ENCODE peak calls at places on chromosomes 16 and 17, in ten cellular contexts. B, A, U, H, E, Y, F, L, J and Q are unnamed samples.

GRCh38 chr16:29699324-29700219 is 20.6 kb downstream of the QPRT start:
- DNase-seq in B (no peak), A (no peak), F (no peak), H (no peak), U (no peak), L (no peak), E (no peak), J (no peak), Y (no peak), Q (no peak)

GRCh38 chr17:38333635-38334295 is 10.0 kb downstream of the GPR179 start:
- DNase-seq in H (no peak), F (no peak), J (no peak), B (peak; percentile 44), E (no peak), U (no peak), A (no peak), Y (no peak), L (peak; percentile 29), Q (no peak)

GRCh38 chr17:7922499-7923289 is 6.6 kb upstream of the RNF227 start:
- DNase-seq in B (peak; percentile 31), Y (peak; percentile 79), H (peak; percentile 90), U (no peak), F (peak; percentile 84), A (peak; percentile 83), E (peak; percentile 92), L (peak; percentile 89), J (peak; percentile 93), Q (peak; percentile 97)

GRCh38 chr17:12386240-12386639 is 279.4 kb upstream of the MYOCD start:
- DNase-seq in F (no peak), H (no peak), J (no peak), A (no peak), Y (no peak), L (no peak), B (no peak), E (no peak), U (no peak), Q (no peak)

GRCh38 chr17:80800775-80801391 is 190.8 kb upstream of the CHMP6 start:
- DNase-seq in H (no peak), A (no peak), E (no peak), B (no peak), J (no peak), Y (no peak), L (no peak), U (no peak), F (no peak), Q (no peak)

GRCh38 chr16:79449906-79450305 is 150.6 kb downstream of the MAF start:
- DNase-seq in E (no peak), A (no peak), Y (no peak), F (no peak), B (no peak), J (no peak), H (no peak), U (no peak), L (no peak), Q (no peak)

GRCh38 chr17:39271546-39271945 is 45.8 kb upstream of the STAC2 start:
- DNase-seq in J (no peak), B (no peak), E (no peak), U (no peak), L (no peak), H (no peak), F (no peak), A (no peak), Y (no peak), Q (no peak)

GRCh38 chr16:79301036-79301435 is 299.5 kb downstream of the MAF start:
- DNase-seq in E (no peak), J (no peak), F (no peak), U (no peak), H (no peak), B (no peak), Y (no peak), L (no peak), A (no peak), Q (no peak)

GRCh38 chr17:20852541-20853370 is 190.1 kb downstream of the USP22 start:
- DNase-seq in H (peak; percentile 32), F (no peak), L (no peak), J (peak; percentile 75), B (peak; percentile 48), A (no peak), U (no peak), E (peak; percentile 31), Y (no peak), Q (no peak)

GRCh38 chr16:2819179-2819938 is 2.3 kb downstream of the PRSS21 start:
- DNase-seq in E (no peak), A (no peak), L (no peak), Y (no peak), J (peak; percentile 39), B (no peak), H (no peak), U (no peak), F (no peak), Q (no peak)

GRCh38 chr16:25707982-25708583 is 16.3 kb downstream of the HS3ST4 start:
- DNase-seq in Y (no peak), B (peak; percentile 52), E (no peak), J (no peak), U (no peak), A (peak; percentile 20), L (peak; percentile 42), H (no peak), F (no peak), Q (no peak)

GRCh38 chr16:4994719-4995434 is 36.7 kb downstream of the SEC14L5 start:
- DNase-seq in A (no peak), H (no peak), J (no peak), B (no peak), L (no peak), F (no peak), U (no peak), Y (no peak), E (no peak), Q (no peak)

GRCh38 chr17:68248199-68248825 is 469 bp downstream of the AMZ2 start:
- DNase-seq in F (peak; percentile 32), J (peak; percentile 88), A (peak; percentile 59), Y (peak; percentile 41), L (peak; percentile 49), B (no peak), E (no peak), U (no peak), H (peak; percentile 77), Q (no peak)

GRCh38 chr16:8935989-8936388 is 27.7 kb downstream of the USP7 start:
- DNase-seq in U (no peak), J (no peak), B (peak; percentile 33), Y (no peak), A (no peak), F (peak; percentile 46), H (no peak), L (no peak), E (no peak), Q (no peak)
- TF ChIP-seq CTCF in U (peak; percentile 28), J (no peak), B (no peak), Y (no peak), A (no peak), F (no peak), H (no peak), L (no peak), E (no peak), Q (no peak)

GRCh38 chr17:55768946-55769624 is 18.2 kb downstream of the PCTP start:
- DNase-seq in F (no peak), J (no peak), L (no peak), H (no peak), Y (no peak), E (no peak), U (no peak), A (no peak), B (no peak), Q (no peak)

GRCh38 chr17:55770220-55770870 is 19.5 kb downstream of the PCTP start:
- DNase-seq in J (no peak), H (no peak), L (no peak), F (no peak), A (no peak), E (no peak), U (no peak), Y (no peak), B (peak; percentile 64), Q (no peak)

GRCh38 chr17:55773671-55774070 is 22.8 kb downstream of the PCTP start:
- DNase-seq in H (no peak), F (no peak), Y (no peak), U (no peak), L (no peak), B (no peak), E (no peak), A (no peak), J (no peak), Q (no peak)

GRCh38 chr17:55772086-55772485 is 21.2 kb downstream of the PCTP start:
- DNase-seq in L (no peak), Y (no peak), E (no peak), B (no peak), A (no peak), F (no peak), J (no peak), U (no peak), H (no peak), Q (no peak)

GRCh38 chr17:55769625-55770000 is 18.8 kb downstream of the PCTP start:
- DNase-seq in U (no peak), A (no peak), L (no peak), J (peak; percentile 73), F (no peak), E (no peak), H (no peak), B (peak; percentile 12), Y (no peak), Q (peak; percentile 63)
- H3K4me3 ChIP-seq in U (no peak overlapping the region), A (no peak overlapping the region), L (no peak overlapping the region), J (no peak overlapping the region), F (no peak overlapping the region), E (no peak overlapping the region), H (no peak overlapping the region), B (no peak overlapping the region), Y (no peak overlapping the region), Q (no peak overlapping the region)

GRCh38 chr16:23538919-23539278 is 18.3 kb downstream of the EARS2 start:
- DNase-seq in H (no peak), Y (no peak), A (no peak), F (no peak), E (no peak), J (no peak), L (no peak), B (no peak), U (no peak), Q (no peak)
- TF ChIP-seq POLR2A in H (no peak), Y (no peak), A (no peak), F (no peak), E (no peak), J (no peak), L (no peak), B (no peak), U (no peak), Q (no peak)

GRCh38 chr17:36864827-36865320 is 72.4 kb upstream of the LHX1 start:
- DNase-seq in J (no peak), A (no peak), H (no peak), L (no peak), U (no peak), E (no peak), Y (no peak), B (no peak), F (no peak), Q (no peak)

GRCh38 chr17:36867716-36868115 is 69.6 kb upstream of the LHX1 start:
- DNase-seq in B (no peak), F (no peak), U (no peak), Y (no peak), L (no peak), A (no peak), J (no peak), H (no peak), E (no peak), Q (no peak)

GRCh38 chr17:36869441-36869840 is 67.8 kb upstream of the LHX1 start:
- DNase-seq in J (no peak), L (no peak), Y (no peak), F (no peak), A (no peak), E (no peak), H (no peak), B (no peak), U (no peak), Q (no peak)

GRCh38 chr17:36870618-36871002 is 66.7 kb upstream of the LHX1 start:
- DNase-seq in F (no peak), L (no peak), B (no peak), J (no peak), H (no peak), U (no peak), A (no peak), Y (no peak), E (no peak), Q (no peak)

GRCh38 chr17:36869856-36870617 is 67.2 kb upstream of the LHX1 start:
- DNase-seq in L (no peak), B (peak; percentile 75), F (no peak), H (no peak), E (no peak), A (peak; percentile 25), J (no peak), Y (no peak), U (no peak), Q (no peak)
- TF ChIP-seq CTCF in L (no peak), B (peak; percentile 25), F (no peak), H (no peak), E (no peak), A (no peak), J (no peak), Y (no peak), U (no peak), Q (no peak)